ENCODE peak calls at places on chromosomes 3 and 15, in four cellular contexts. O, V, N and R are unnamed samples.

GRCh38 chr3:14411988-14412387 is 9.6 kb downstream of the SLC6A6 start:
- DNase-seq in O (no peak), V (no peak), N (no peak), R (no peak)

GRCh38 chr3:179068779-179069530 is 2.7 kb downstream of the ZMAT3 start:
- DNase-seq in O (peak), V (peak), N (no peak), R (peak)

GRCh38 chr15:76756371-76756770 is 148.8 kb downstream of the SCAPER start:
- DNase-seq in O (peak), V (peak), N (no peak), R (no peak)

GRCh38 chr3:24494616-24495333 is at the start of gene THRB:
- DNase-seq in O (peak), V (peak), N (peak), R (peak)

GRCh38 chr15:43883571-43883970 is 56.8 kb downstream of the WDR76 start:
- DNase-seq in O (no peak), V (no peak), N (no peak), R (no peak)

GRCh38 chr15:90665288-90666134 is 51.6 kb upstream of the BLM start:
- DNase-seq in O (peak), V (peak), N (peak), R (peak)

GRCh38 chr15:67407709-67408257 is 113.1 kb upstream of the C15orf61 start:
- DNase-seq in O (no peak), V (no peak), N (no peak), R (no peak)

GRCh38 chr15:80557441-80558234 is 137.5 kb upstream of the ABHD17C start:
- DNase-seq in O (no peak), V (no peak), N (no peak), R (no peak)

GRCh38 chr3:2568073-2568671 is 469.5 kb downstream of the CNTN4 start:
- DNase-seq in O (peak), V (no peak), N (no peak), R (no peak)

GRCh38 chr3:51937014-51937413 is 4.7 kb downstream of the RRP9 start:
- DNase-seq in O (no peak), V (no peak), N (no peak), R (no peak)

GRCh38 chr15:92429378-92430066 is 35.8 kb downstream of the ST8SIA2 start:
- DNase-seq in O (peak), V (peak), N (no peak), R (peak)

GRCh38 chr3:176697284-176697889 is 499.9 kb downstream of the TBL1XR1 start:
- DNase-seq in O (no peak), V (no peak), N (no peak), R (no peak)

GRCh38 chr15:59918994-59919951 is 84.8 kb upstream of the FOXB1 start:
- DNase-seq in O (peak), V (peak), N (no peak), R (peak)

GRCh38 chr3:150764607-150765366 is 1.8 kb upstream of the SIAH2 start:
- DNase-seq in O (no peak), V (no peak), N (no peak), R (no peak)
- H3K4me3 ChIP-seq in O (no peak), V (no peak), N (no peak), R (no peak)

DNA sequence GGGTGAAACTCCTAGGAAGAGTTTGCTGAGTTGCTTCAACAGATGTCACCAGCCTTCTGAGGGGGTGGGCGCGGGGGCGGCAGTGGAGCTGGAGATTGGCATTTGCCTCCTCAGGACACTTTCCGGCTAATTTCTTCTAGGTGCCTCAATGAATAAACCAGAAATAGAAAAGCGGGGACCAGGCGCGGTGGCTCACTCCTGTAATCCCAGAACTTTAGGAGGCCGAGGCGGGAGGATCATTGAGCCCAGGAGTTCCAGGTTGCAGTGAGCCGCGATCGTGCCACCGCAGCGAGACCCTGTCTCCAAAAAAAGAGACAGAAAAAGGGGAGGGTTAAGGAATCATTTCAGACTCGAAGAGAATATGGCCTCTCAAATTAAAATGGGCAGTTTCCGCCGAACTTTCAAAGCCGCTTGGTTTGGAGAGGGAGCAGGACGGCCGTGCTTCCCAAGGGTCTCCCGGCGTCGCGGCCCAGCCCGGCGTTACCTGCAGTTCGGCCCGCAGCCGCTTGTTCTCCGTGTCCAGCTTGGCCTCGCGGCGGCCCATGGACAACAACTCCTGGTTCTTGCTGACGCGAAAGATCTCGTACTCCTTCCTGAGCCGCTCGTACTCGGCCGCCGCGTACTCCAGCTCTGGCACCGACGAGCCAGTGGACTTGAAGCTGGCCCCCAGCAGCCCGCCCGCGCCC is 587 bp downstream of the NPHP3 start:
- DNase-seq in O (peak), V (peak), N (peak), R (peak)
- TF ChIP-seq CTCF in O (peak), V (peak), N (no peak), R (peak)

GRCh38 chr3:72177075-72178050 is 392.4 kb upstream of the PROK2 start:
- DNase-seq in O (peak), V (peak), N (no peak), R (peak)
- H3K4me3 ChIP-seq in O (no peak), V (no peak), N (peak), R (no peak)

DNA sequence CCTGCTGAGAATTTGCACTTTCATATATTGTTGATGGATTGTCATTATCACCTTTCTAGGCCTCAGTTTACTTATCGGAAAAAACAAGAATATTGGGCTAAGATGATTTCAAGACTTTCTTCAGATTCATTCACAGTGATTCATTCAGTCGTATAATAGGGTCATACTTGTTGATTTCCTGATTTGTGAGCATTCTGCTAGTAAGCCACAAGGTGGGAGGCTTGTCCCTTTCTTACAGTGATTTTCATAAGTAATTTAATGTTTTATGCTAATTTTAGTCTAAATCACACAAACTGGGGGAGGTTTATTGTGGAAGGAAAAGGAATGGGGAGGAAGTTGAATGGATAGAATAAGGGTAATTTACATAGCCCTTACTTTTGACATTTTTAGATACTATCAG is 126.8 kb upstream of the GOLGA6L4 start:
- DNase-seq in O (peak), V (peak), N (no peak), R (peak)
- TF ChIP-seq CTCF in O (peak), V (peak), N (no peak), R (peak)